ENCODE peak calls at places on chromosomes 11 and 22, in eight cellular contexts. L is AG04450; F is Karpas-422; W is EH; K is body of pancreas; D is stimulated activated CD8-positive, alpha-beta memory T cell treated with anti-CD3 and anti-CD28 coated beads, Interleukin-2, amount 100 ng/mL, for 1 hour; Q is HEK293T; Y is NCI-H1048. O is an unnamed sample.

GRCh38 chr11:96229354-96229973 is 113.5 kb downstream of the MAML2 start:
- DNase-seq in L (no peak), F (no peak), W (no peak), K (no peak), D (no peak), Q (no peak), Y (no peak), O (no peak)

GRCh38 chr11:4882543-4882942 is 843 bp downstream of the OR51T1 start:
- DNase-seq in L (no peak), F (no peak), W (no peak), K (no peak), D (no peak), Q (no peak), Y (no peak), O (no peak)

GRCh38 chr11:96714689-96715088 is 324.9 kb downstream of the JRKL start:
- DNase-seq in L (no peak), F (no peak), W (no peak), K (no peak), D (no peak), Q (no peak), Y (no peak), O (no peak)

GRCh38 chr11:61007383-61007970 is 36.0 kb downstream of the CD6 start:
- DNase-seq in L (no peak), F (no peak), W (peak), K (peak), D (no peak), Q (no peak), Y (no peak), O (no peak)

GRCh38 chr11:108734956-108735559 is 70.2 kb downstream of the DDX10 start:
- DNase-seq in L (no peak), F (peak), W (no peak), K (no peak), D (no peak), Q (no peak), Y (no peak), O (no peak)

GRCh38 chr22:28505416-28506156 is 174.1 kb downstream of the TTC28 start:
- DNase-seq in L (no peak), F (no peak), W (no peak), K (no peak), D (no peak), Q (no peak), Y (no peak), O (no peak)

GRCh38 chr11:16815047-16815767 is 76.8 kb downstream of the C11orf58 start:
- DNase-seq in L (no peak), F (no peak), W (no peak), K (peak), D (no peak), Q (no peak), Y (no peak), O (peak)

GRCh38 chr11:2559527-2560311 is 114.9 kb downstream of the KCNQ1 start:
- DNase-seq in L (no peak), F (no peak), W (no peak), K (peak), D (no peak), Q (no peak), Y (no peak), O (no peak)

GRCh38 chr22:20607157-20607907 is 99.9 kb downstream of the MED15 start:
- DNase-seq in L (no peak), F (no peak), W (no peak), K (no peak), D (no peak), Q (no peak), Y (no peak), O (no peak)

GRCh38 chr11:67274768-67275605 is 8.7 kb downstream of the GRK2 start:
- DNase-seq in L (no peak), F (no peak), W (no peak), K (peak), D (no peak), Q (no peak), Y (no peak), O (no peak)

GRCh38 chr11:122440783-122441701 is 214.5 kb upstream of the UBASH3B start:
- DNase-seq in L (no peak), F (no peak), W (peak), K (no peak), D (no peak), Q (no peak), Y (no peak), O (no peak)

GRCh38 chr11:58888579-58888978 is 44.1 kb upstream of the GLYATL2 start:
- DNase-seq in L (no peak), F (no peak), W (no peak), K (no peak), D (no peak), Q (no peak), Y (no peak), O (no peak)

GRCh38 chr11:116112031-116112935 is 608.1 kb upstream of the CADM1 start:
- DNase-seq in L (no peak), F (no peak), W (no peak), K (no peak), D (no peak), Q (no peak), Y (no peak), O (no peak)

GRCh38 chr11:117986981-117987495 is 844 bp downstream of the IL10RA start:
- DNase-seq in L (no peak), F (peak), W (peak), K (no peak), D (no peak), Q (no peak), Y (no peak), O (no peak)

GRCh38 chr11:117366875-117367274 is 39.2 kb downstream of the CEP164 start:
- DNase-seq in L (no peak), F (no peak), W (no peak), K (no peak), D (no peak), Q (no peak), Y (no peak), O (no peak)

GRCh38 chr22:20990184-20991180 is 8.4 kb downstream of the LZTR1 start:
- DNase-seq in L (no peak), F (no peak), W (no peak), K (no peak), D (no peak), Q (no peak), Y (no peak), O (no peak)

GRCh38 chr11:128920651-128921050 is 22.0 kb downstream of the TP53AIP1 start:
- DNase-seq in L (no peak), F (no peak), W (no peak), K (no peak), D (no peak), Q (no peak), Y (no peak), O (no peak)

GRCh38 chr22:23067023-23067650 is 3.2 kb upstream of the GNAZ start:
- DNase-seq in L (no peak), F (no peak), W (no peak), K (peak), D (no peak), Q (no peak), Y (no peak), O (no peak)

GRCh38 chr11:31000412-31000811 is 369.1 kb downstream of the DCDC1 start:
- DNase-seq in L (no peak), F (no peak), W (no peak), K (no peak), D (no peak), Q (no peak), Y (no peak), O (no peak)

GRCh38 chr22:42881982-42882656 is 25.0 kb upstream of the ARFGAP3 start:
- DNase-seq in L (no peak), F (peak), W (no peak), K (peak), D (no peak), Q (no peak), Y (no peak), O (no peak)

GRCh38 chr11:71563401-71563800 is 2.0 kb upstream of the KRTAP5-10 start:
- DNase-seq in L (no peak), F (peak), W (peak), K (no peak), D (no peak), Q (peak), Y (no peak), O (no peak)

GRCh38 chr22:24069721-24070120 is 58.6 kb downstream of the CABIN1 start:
- DNase-seq in L (no peak), F (no peak), W (no peak), K (no peak), D (no peak), Q (no peak), Y (no peak), O (no peak)

GRCh38 chr22:36334838-36335603 is 52.7 kb downstream of the MYH9 start:
- DNase-seq in L (peak), F (no peak), W (peak), K (peak), D (no peak), Q (no peak), Y (no peak), O (no peak)

GRCh38 chr11:20131744-20132666 is 28.3 kb downstream of the DBX1 start:
- DNase-seq in L (peak), F (peak), W (peak), K (peak), D (no peak), Q (peak), Y (no peak), O (peak)

GRCh38 chr11:26286472-26287066 is 45.4 kb upstream of the ANO3 start:
- DNase-seq in L (no peak), F (peak), W (peak), K (no peak), D (no peak), Q (peak), Y (no peak), O (no peak)

O was measured in lung.